ENCODE peak calls at places on chromosomes 12 and 14, in four cellular contexts. H is skeletal muscle cell, C is endothelial cell, Q is mesothelial cell of epicardium. W is an unnamed sample.

GRCh38 chr14:73750161-73750901 is 36.1 kb upstream of the PNMA1 start:
- DNase-seq in Q (no peak), C (no peak), H (no peak), W (no peak)

GRCh38 chr12:109277899-109278762 is 31.0 kb downstream of the FOXN4 start:
- DNase-seq in H (no peak), C (no peak), Q (no peak), W (no peak)

GRCh38 chr12:123712780-123713319 is 697 bp downstream of the ATP6V0A2 start:
- DNase-seq in C (no peak), Q (no peak), H (no peak), W (no peak)

GRCh38 chr12:92987846-92988621 is 58.9 kb upstream of the EEA1 start:
- DNase-seq in H (no peak), Q (no peak), C (no peak), W (no peak)

GRCh38 chr14:105060751-105061427 is 4.3 kb downstream of the GPR132 start:
- DNase-seq in Q (no peak), C (no peak), H (no peak), W (no peak)

GRCh38 chr12:118328486-118329340 is 44.0 kb downstream of the TAOK3 start:
- DNase-seq in H (no peak), C (no peak), Q (no peak), W (no peak)

GRCh38 chr12:67415473-67415872 is 146.3 kb downstream of the CAND1 start:
- DNase-seq in Q (no peak), H (no peak), C (peak), W (no peak)

GRCh38 chr12:53803703-53804102 is 51.9 kb upstream of the CISTR start:
- DNase-seq in C (no peak), Q (no peak), H (no peak), W (no peak)

GRCh38 chr14:28461379-28461778 is 305.2 kb upstream of the FOXG1 start:
- DNase-seq in Q (no peak), H (peak), C (no peak), W (no peak)

GRCh38 chr12:92340441-92341332 is 195.0 kb upstream of the BTG1 start:
- DNase-seq in C (no peak), H (no peak), Q (no peak), W (no peak)

GRCh38 chr12:23536293-23536692 is 413.2 kb downstream of the SOX5 start:
- DNase-seq in C (no peak), H (no peak), Q (no peak), W (no peak)

GRCh38 chr14:21652209-21652808 is 1.3 kb upstream of the OR4E2 start:
- DNase-seq in Q (no peak), C (peak), H (no peak), W (no peak)

GRCh38 chr12:120668797-120669054 is 18.2 kb upstream of the MLEC start:
- DNase-seq in C (no peak), H (no peak), Q (no peak), W (no peak)

GRCh38 chr12:51348116-51348515 is 1.6 kb upstream of the CELA1 start:
- DNase-seq in C (no peak), H (no peak), Q (no peak), W (no peak)

GRCh38 chr14:70821916-70822705 is 12.8 kb upstream of the MAP3K9 start:
- DNase-seq in C (peak), H (peak), Q (no peak), W (no peak)

GRCh38 chr14:89578048-89578619 is 161.1 kb upstream of the FOXN3 start:
- DNase-seq in H (no peak), C (no peak), Q (no peak), W (no peak)

GRCh38 chr14:53620325-53620716 is 336.3 kb downstream of the BMP4 start:
- DNase-seq in H (no peak), C (no peak), Q (no peak), W (no peak)

GRCh38 chr12:66065146-66065545 is 65.4 kb downstream of the LLPH start:
- DNase-seq in C (no peak), Q (no peak), H (no peak), W (no peak)

GRCh38 chr14:22939684-22940083 is 10.5 kb upstream of the PRMT5 start:
- DNase-seq in C (no peak), H (no peak), Q (no peak), W (no peak)

GRCh38 chr14:89236846-89237245 is 180.2 kb downstream of the FOXN3 start:
- DNase-seq in Q (no peak), C (no peak), H (no peak), W (no peak)

GRCh38 chr12:2902287-2902880 is 11.7 kb downstream of the TULP3 start:
- DNase-seq in H (no peak), Q (no peak), C (no peak), W (no peak)

GRCh38 chr12:71208053-71208685 is 50.4 kb upstream of the TSPAN8 start:
- DNase-seq in Q (no peak), H (no peak), C (no peak), W (no peak)

GRCh38 chr14:73472182-73473114 is 14.1 kb upstream of the NUMB start:
- DNase-seq in C (no peak), Q (no peak), H (no peak), W (no peak)

GRCh38 chr12:92362785-92363184 is 217.1 kb upstream of the BTG1 start:
- DNase-seq in Q (no peak), H (no peak), C (no peak), W (no peak)

GRCh38 chr14:85535316-85535715 is 5.4 kb downstream of the FLRT2 start:
- DNase-seq in Q (no peak), H (no peak), C (no peak), W (no peak)

GRCh38 chr12:91507754-91508153 is 325.1 kb upstream of the DCN start:
- DNase-seq in Q (no peak), C (no peak), H (no peak), W (no peak)

GRCh38 chr14:28966416-28967233 is 200.0 kb downstream of the FOXG1 start:
- DNase-seq in Q (no peak), C (no peak), H (no peak), W (no peak)

GRCh38 chr12:25186788-25187397 is 8.1 kb downstream of the DNAI7 start:
- DNase-seq in Q (no peak), H (no peak), C (no peak), W (no peak)

GRCh38 chr14:22837750-22838538 is 1.6 kb downstream of the MMP14 start:
- DNase-seq in H (no peak), C (no peak), Q (no peak), W (no peak)

GRCh38 chr14:64748521-64748920 is 44.3 kb downstream of the PLEKHG3 start:
- DNase-seq in C (no peak), Q (no peak), H (no peak), W (no peak)

GRCh38 chr14:72664651-72665050 is 229.2 kb downstream of the DPF3 start:
- DNase-seq in C (no peak), H (no peak), Q (no peak), W (no peak)

GRCh38 chr14:76829650-76830421 is 3.6 kb downstream of the LRRC74A start:
- DNase-seq in C (peak), Q (no peak), H (no peak), W (no peak)

GRCh38 chr12:51871126-51871525 is 16.8 kb upstream of the ANKRD33 start:
- DNase-seq in Q (no peak), H (no peak), C (no peak), W (no peak)

GRCh38 chr12:124747426-124748161 is 116.1 kb downstream of the SCARB1 start:
- DNase-seq in H (peak), Q (no peak), C (no peak), W (no peak)

GRCh38 chr12:109295764-109296425 is 13.2 kb downstream of the FOXN4 start:
- DNase-seq in H (no peak), C (no peak), Q (no peak), W (no peak)

GRCh38 chr14:34064349-34064748 is 113.5 kb upstream of the EGLN3 start:
- DNase-seq in H (peak), Q (no peak), C (no peak), W (no peak)

GRCh38 chr12:130832561-130833209 is 6.4 kb downstream of the STX2 start:
- DNase-seq in Q (no peak), C (no peak), H (peak), W (no peak)

GRCh38 chr12:91108196-91108595 is 3.1 kb downstream of the LUM start:
- DNase-seq in C (no peak), H (no peak), Q (no peak), W (no peak)

GRCh38 chr12:3242199-3242863 is 165.2 kb downstream of the TSPAN9 start:
- DNase-seq in C (no peak), H (no peak), Q (no peak), W (no peak)